ENCODE peak calls at places on chromosomes 4 and X, in seven cellular contexts. One of them, this sample, is unnamed.

GRCh38 chrX:125202486-125203378 is 116.9 kb upstream of the TEX13C start:
- DNase-seq in head of caudate nucleus: no peak
- DNase-seq in RWPE1: no peak
- DNase-seq in mucosa of descending colon: peak
- DNase-seq in stimulated activated CD8-positive, alpha-beta memory T cell treated with anti-CD3 and anti-CD28 coated beads, Interleukin-15, amount 100 ng/mL, for 4 hours: no peak
- DNase-seq in activated naive CD8-positive, alpha-beta T cell treated with anti-CD3 and anti-CD28 coated beads for 36 hours: no peak
- DNase-seq in stimulated activated CD4-positive, alpha-beta T cell treated with anti-CD3 and anti-CD28 coated beads, Interleukin-2, amount 100 ng/mL, for 48 hours: no peak
- DNase-seq in this sample: no peak

GRCh38 chr4:53902786-53903185 is 161.6 kb downstream of the CHIC2 start:
- DNase-seq in stimulated activated CD8-positive, alpha-beta memory T cell treated with anti-CD3 and anti-CD28 coated beads, Interleukin-15, amount 100 ng/mL, for 4 hours: no peak
- DNase-seq in head of caudate nucleus: no peak
- DNase-seq in stimulated activated CD4-positive, alpha-beta T cell treated with anti-CD3 and anti-CD28 coated beads, Interleukin-2, amount 100 ng/mL, for 48 hours: no peak
- DNase-seq in RWPE1: no peak
- DNase-seq in activated naive CD8-positive, alpha-beta T cell treated with anti-CD3 and anti-CD28 coated beads for 36 hours: no peak
- DNase-seq in mucosa of descending colon: no peak
- DNase-seq in this sample: no peak

GRCh38 chr4:6188687-6189305 is 11.6 kb downstream of the JAKMIP1 start:
- DNase-seq in head of caudate nucleus: no peak
- DNase-seq in mucosa of descending colon: no peak
- DNase-seq in stimulated activated CD4-positive, alpha-beta T cell treated with anti-CD3 and anti-CD28 coated beads, Interleukin-2, amount 100 ng/mL, for 48 hours: no peak
- DNase-seq in RWPE1: no peak
- DNase-seq in stimulated activated CD8-positive, alpha-beta memory T cell treated with anti-CD3 and anti-CD28 coated beads, Interleukin-15, amount 100 ng/mL, for 4 hours: no peak
- DNase-seq in activated naive CD8-positive, alpha-beta T cell treated with anti-CD3 and anti-CD28 coated beads for 36 hours: no peak
- DNase-seq in this sample: no peak

GRCh38 chr4:71783972-71784371 is at the start of gene GC:
- DNase-seq in head of caudate nucleus: no peak
- DNase-seq in mucosa of descending colon: no peak
- DNase-seq in stimulated activated CD4-positive, alpha-beta T cell treated with anti-CD3 and anti-CD28 coated beads, Interleukin-2, amount 100 ng/mL, for 48 hours: no peak
- DNase-seq in activated naive CD8-positive, alpha-beta T cell treated with anti-CD3 and anti-CD28 coated beads for 36 hours: no peak
- DNase-seq in RWPE1: no peak
- DNase-seq in stimulated activated CD8-positive, alpha-beta memory T cell treated with anti-CD3 and anti-CD28 coated beads, Interleukin-15, amount 100 ng/mL, for 4 hours: no peak
- DNase-seq in this sample: no peak

GRCh38 chrX:51891821-51892551 is 1.4 kb upstream of the MAGED1 start:
- DNase-seq in stimulated activated CD8-positive, alpha-beta memory T cell treated with anti-CD3 and anti-CD28 coated beads, Interleukin-15, amount 100 ng/mL, for 4 hours: no peak
- DNase-seq in RWPE1: no peak
- DNase-seq in head of caudate nucleus: peak
- DNase-seq in mucosa of descending colon: no peak
- DNase-seq in activated naive CD8-positive, alpha-beta T cell treated with anti-CD3 and anti-CD28 coated beads for 36 hours: no peak
- DNase-seq in stimulated activated CD4-positive, alpha-beta T cell treated with anti-CD3 and anti-CD28 coated beads, Interleukin-2, amount 100 ng/mL, for 48 hours: no peak
- DNase-seq in this sample: no peak

GRCh38 chr4:89434364-89434988 is 126.9 kb upstream of the GPRIN3 start:
- DNase-seq in mucosa of descending colon: no peak
- DNase-seq in head of caudate nucleus: no peak
- DNase-seq in activated naive CD8-positive, alpha-beta T cell treated with anti-CD3 and anti-CD28 coated beads for 36 hours: no peak
- DNase-seq in stimulated activated CD8-positive, alpha-beta memory T cell treated with anti-CD3 and anti-CD28 coated beads, Interleukin-15, amount 100 ng/mL, for 4 hours: no peak
- DNase-seq in stimulated activated CD4-positive, alpha-beta T cell treated with anti-CD3 and anti-CD28 coated beads, Interleukin-2, amount 100 ng/mL, for 48 hours: no peak
- DNase-seq in RWPE1: peak
- DNase-seq in this sample: no peak

GRCh38 chrX:66163849-66164401 is at the start of gene HEPH:
- DNase-seq in stimulated activated CD8-positive, alpha-beta memory T cell treated with anti-CD3 and anti-CD28 coated beads, Interleukin-15, amount 100 ng/mL, for 4 hours: no peak
- DNase-seq in activated naive CD8-positive, alpha-beta T cell treated with anti-CD3 and anti-CD28 coated beads for 36 hours: no peak
- DNase-seq in head of caudate nucleus: peak
- DNase-seq in stimulated activated CD4-positive, alpha-beta T cell treated with anti-CD3 and anti-CD28 coated beads, Interleukin-2, amount 100 ng/mL, for 48 hours: no peak
- DNase-seq in RWPE1: no peak
- DNase-seq in mucosa of descending colon: no peak
- DNase-seq in this sample: no peak

GRCh38 chrX:23980063-23980462 is 46.9 kb downstream of the KLHL15 start:
- DNase-seq in RWPE1: no peak
- DNase-seq in head of caudate nucleus: no peak
- DNase-seq in activated naive CD8-positive, alpha-beta T cell treated with anti-CD3 and anti-CD28 coated beads for 36 hours: no peak
- DNase-seq in stimulated activated CD4-positive, alpha-beta T cell treated with anti-CD3 and anti-CD28 coated beads, Interleukin-2, amount 100 ng/mL, for 48 hours: no peak
- DNase-seq in mucosa of descending colon: no peak
- DNase-seq in stimulated activated CD8-positive, alpha-beta memory T cell treated with anti-CD3 and anti-CD28 coated beads, Interleukin-15, amount 100 ng/mL, for 4 hours: no peak
- DNase-seq in this sample: no peak

GRCh38 chr4:110294165-110294564 is 95.8 kb upstream of the ELOVL6 start:
- DNase-seq in stimulated activated CD4-positive, alpha-beta T cell treated with anti-CD3 and anti-CD28 coated beads, Interleukin-2, amount 100 ng/mL, for 48 hours: no peak
- DNase-seq in activated naive CD8-positive, alpha-beta T cell treated with anti-CD3 and anti-CD28 coated beads for 36 hours: no peak
- DNase-seq in mucosa of descending colon: no peak
- DNase-seq in head of caudate nucleus: no peak
- DNase-seq in RWPE1: no peak
- DNase-seq in stimulated activated CD8-positive, alpha-beta memory T cell treated with anti-CD3 and anti-CD28 coated beads, Interleukin-15, amount 100 ng/mL, for 4 hours: no peak
- DNase-seq in this sample: no peak

GRCh38 chrX:55142206-55142918 is 53.5 kb downstream of the PAGE2 start:
- DNase-seq in activated naive CD8-positive, alpha-beta T cell treated with anti-CD3 and anti-CD28 coated beads for 36 hours: no peak
- DNase-seq in head of caudate nucleus: no peak
- DNase-seq in stimulated activated CD8-positive, alpha-beta memory T cell treated with anti-CD3 and anti-CD28 coated beads, Interleukin-15, amount 100 ng/mL, for 4 hours: no peak
- DNase-seq in RWPE1: no peak
- DNase-seq in mucosa of descending colon: no peak
- DNase-seq in stimulated activated CD4-positive, alpha-beta T cell treated with anti-CD3 and anti-CD28 coated beads, Interleukin-2, amount 100 ng/mL, for 48 hours: no peak
- DNase-seq in this sample: no peak

GRCh38 chr4:153114771-153115321 is 89.4 kb upstream of the TRIM2 start:
- DNase-seq in mucosa of descending colon: no peak
- DNase-seq in stimulated activated CD4-positive, alpha-beta T cell treated with anti-CD3 and anti-CD28 coated beads, Interleukin-2, amount 100 ng/mL, for 48 hours: peak
- DNase-seq in head of caudate nucleus: no peak
- DNase-seq in RWPE1: peak
- DNase-seq in stimulated activated CD8-positive, alpha-beta memory T cell treated with anti-CD3 and anti-CD28 coated beads, Interleukin-15, amount 100 ng/mL, for 4 hours: no peak
- DNase-seq in activated naive CD8-positive, alpha-beta T cell treated with anti-CD3 and anti-CD28 coated beads for 36 hours: peak
- DNase-seq in this sample: no peak

This sample was measured in omental fat pad.